ENCODE peak calls at places on chromosome 6, in four cellular contexts. N is kidney, D is mammary epithelial cell, C is HepG2. E is an unnamed sample.

GRCh38 chr6:92690997-92691599 is 728.3 kb downstream of the EPHA7 start:
- DNase-seq in N (no peak), D (no peak), C (no peak), E (no peak)

GRCh38 chr6:15327271-15327670 is 81.4 kb downstream of the JARID2 start:
- DNase-seq in D (no peak), C (no peak), N (no peak), E (no peak)

GRCh38 chr6:107683183-107683582 is 140.9 kb downstream of the SCML4 start:
- DNase-seq in D (no peak), C (no peak), N (no peak), E (no peak)

GRCh38 chr6:2876210-2877056 is 26.7 kb downstream of the SERPINB9 start:
- DNase-seq in N (peak; percentile 93), D (peak; percentile 90), C (peak; percentile 100), E (peak; percentile 91)

GRCh38 chr6:33591633-33592032 is 11.6 kb upstream of the BAK1 start:
- DNase-seq in D (no peak), C (no peak), N (no peak), E (no peak)

GRCh38 chr6:75934643-75935472 is 137.6 kb downstream of the IMPG1 start:
- DNase-seq in D (peak; percentile 57), C (peak; percentile 70), N (no peak), E (peak; percentile 74)

GRCh38 chr6:129490551-129491245 is 219.3 kb downstream of the ARHGAP18 start:
- DNase-seq in D (peak; percentile 94), C (peak; percentile 43), N (no peak), E (peak; percentile 90)

GRCh38 chr6:111800821-111801220 is 72.4 kb downstream of the FYN start:
- DNase-seq in N (no peak), D (no peak), C (no peak), E (no peak)

GRCh38 chr6:89037156-89037900 is 43.2 kb upstream of the PNRC1 start:
- DNase-seq in C (no peak), N (no peak), D (peak; percentile 57), E (no peak)

GRCh38 chr6:49565855-49566254 is 15.4 kb downstream of the C6orf141 start:
- DNase-seq in D (no peak), N (no peak), C (peak; percentile 46), E (peak; percentile 21)

GRCh38 chr6:131819507-131820228 is 11.8 kb downstream of the ENPP1 start:
- DNase-seq in N (no peak), D (peak; percentile 11), C (peak; percentile 25), E (no peak)

GRCh38 chr6:169216830-169217229 is 36.8 kb downstream of the THBS2 start:
- DNase-seq in D (no peak), C (no peak), N (peak; percentile 24), E (no peak)

GRCh38 chr6:112781236-112781635 is 434.1 kb downstream of the RFPL4B start:
- DNase-seq in D (peak; percentile 14), N (no peak), C (peak; percentile 5), E (no peak)

GRCh38 chr6:118933855-118934460 is 1.0 kb downstream of the MCM9 start:
- DNase-seq in C (no peak), D (no peak), N (no peak), E (no peak)

GRCh38 chr6:11229267-11230043 is 3.0 kb downstream of the NEDD9 start:
- DNase-seq in C (no peak), D (peak; percentile 69), N (peak; percentile 70), E (peak; percentile 29)

GRCh38 chr6:37170273-37171140 is 555 bp downstream of the PIM1 start:
- DNase-seq in N (peak; percentile 93), D (peak; percentile 38), C (no peak), E (peak; percentile 44)

GRCh38 chr6:106413722-106414121 is 53.2 kb downstream of the CRYBG1 start:
- DNase-seq in D (no peak), N (no peak), C (no peak), E (no peak)

GRCh38 chr6:136593748-136594490 is 43.7 kb upstream of the MAP7 start:
- DNase-seq in D (peak; percentile 98), C (peak; percentile 19), N (no peak), E (peak; percentile 88)

GRCh38 chr6:31351734-31352496 is 5.1 kb downstream of the HLA-B start:
- DNase-seq in C (no peak), D (no peak), N (no peak), E (no peak)

GRCh38 chr6:154613137-154613676 is 102.7 kb upstream of the CNKSR3 start:
- DNase-seq in N (no peak), C (no peak), D (peak; percentile 92), E (peak; percentile 60)

GRCh38 chr6:111737065-111737521 is 131.4 kb upstream of the TRAF3IP2 start:
- DNase-seq in C (peak; percentile 41), N (no peak), D (peak; percentile 72), E (peak; percentile 26)

GRCh38 chr6:158047120-158047518 is 65.5 kb downstream of the SYNJ2 start:
- DNase-seq in N (peak; percentile 29), C (no peak), D (no peak), E (no peak)

GRCh38 chr6:30005482-30005881 is 55.6 kb upstream of the POLR1H start:
- DNase-seq in D (no peak), N (no peak), C (peak; percentile 60), E (no peak)

GRCh38 chr6:20877008-20877937 is 343.0 kb downstream of the CDKAL1 start:
- DNase-seq in D (peak; percentile 98), C (peak; percentile 93), N (peak; percentile 82), E (peak; percentile 85)

GRCh38 chr6:108562503-108562993 is 1.8 kb downstream of the FOXO3 start:
- DNase-seq in N (peak; percentile 82), D (peak; percentile 90), C (peak; percentile 80), E (peak; percentile 86)

GRCh38 chr6:110768057-110768456 is 47.2 kb downstream of the CDK19 start:
- DNase-seq in N (no peak), C (no peak), D (no peak), E (no peak)

GRCh38 chr6:66675906-66676305 is 968.9 kb upstream of the EYS start:
- DNase-seq in N (no peak), D (no peak), C (no peak), E (no peak)

GRCh38 chr6:90701146-90701781 is 114.4 kb upstream of the MAP3K7 start:
- DNase-seq in N (no peak), D (no peak), C (no peak), E (no peak)

GRCh38 chr6:53119349-53119748 is 29.3 kb downstream of the GCM1 start:
- DNase-seq in D (no peak), N (no peak), C (peak; percentile 80), E (no peak)

GRCh38 chr6:139373154-139373927 is 1.1 kb downstream of the CITED2 start:
- DNase-seq in C (peak; percentile 50), N (peak; percentile 91), D (peak; percentile 63), E (peak; percentile 30)

GRCh38 chr6:139370047-139370706 is 4.3 kb downstream of the CITED2 start:
- DNase-seq in N (no peak), C (peak; percentile 95), D (peak; percentile 25), E (no peak)

GRCh38 chr6:139372326-139373153 is 1.9 kb downstream of the CITED2 start:
- DNase-seq in D (no peak), C (no peak), N (no peak), E (no peak)

GRCh38 chr6:139370707-139371345 is 3.6 kb downstream of the CITED2 start:
- DNase-seq in D (no peak), N (no peak), C (no peak), E (no peak)

DNA sequence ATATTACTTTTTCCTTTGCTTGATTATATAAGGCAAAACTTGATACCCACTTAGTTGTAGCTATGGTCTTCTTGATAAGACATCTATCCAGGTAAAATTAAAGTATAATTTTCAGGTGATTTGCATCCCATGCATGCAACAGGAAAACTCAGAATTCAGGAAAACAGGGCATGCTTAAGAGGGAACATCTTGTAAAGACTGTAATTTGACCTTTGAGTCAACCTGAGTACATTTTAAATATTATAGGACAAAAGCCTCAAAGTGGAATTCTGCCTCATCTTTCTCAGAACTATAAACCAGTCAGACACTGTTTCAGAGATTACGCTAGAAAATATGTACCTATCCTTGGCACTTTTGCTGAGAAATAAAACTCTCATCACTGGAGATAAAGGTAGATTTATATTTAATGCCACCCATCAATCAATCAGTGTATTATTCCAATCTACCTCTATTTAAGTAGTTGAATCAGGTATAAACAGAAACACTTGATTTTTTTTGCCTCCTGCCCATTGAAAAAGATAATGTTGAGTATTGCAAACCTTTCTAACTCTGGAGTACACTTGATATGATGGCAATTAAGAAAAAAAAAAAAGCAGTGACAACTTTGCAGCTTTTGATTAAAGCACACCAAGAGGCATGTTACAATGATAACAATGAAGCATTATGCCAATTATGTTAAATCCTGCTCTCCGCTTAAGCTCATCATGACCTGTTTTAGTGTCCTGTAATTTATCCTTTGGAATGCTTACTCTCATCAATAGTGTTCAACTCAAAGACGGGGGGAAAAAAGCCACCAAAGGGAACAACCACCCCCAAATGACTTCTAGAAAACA is 2.8 kb downstream of the CITED2 start:
- DNase-seq in N (no peak), C (no peak), D (no peak), E (no peak)
- H3K27ac ChIP-seq in N (peak overlapping the region; percentile 44), C (no peak overlapping the region), D (peak overlapping the region; percentile 21), E (no peak overlapping the region)

DNA sequence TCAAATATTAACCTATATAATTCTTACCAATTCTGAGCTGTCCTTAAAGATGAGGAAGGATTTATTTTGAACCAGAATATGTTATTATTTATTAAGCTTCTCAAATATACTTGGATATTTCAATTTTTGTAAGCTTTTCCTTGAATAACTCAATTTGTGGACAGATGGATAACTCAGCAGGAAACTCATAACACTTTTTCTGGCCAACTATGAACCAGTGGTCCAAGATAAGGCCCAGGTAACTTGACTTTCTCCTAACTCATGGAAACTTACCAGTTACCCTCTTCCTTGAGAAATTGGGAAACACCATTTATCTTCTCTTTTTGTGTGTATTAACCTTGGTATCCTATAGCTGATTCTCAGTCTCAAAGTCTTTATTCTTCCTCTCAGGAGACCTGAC is 427.5 kb upstream of the SYNCRIP start:
- DNase-seq in D (no peak), C (no peak), N (no peak), E (no peak)
- TF ChIP-seq CTCF in D (no peak), C (no peak), N (no peak), E (no peak)

GRCh38 chr6:70831427-70831826 is 125.4 kb downstream of the B3GAT2 start:
- DNase-seq in N (no peak), D (no peak), C (no peak), E (no peak)

GRCh38 chr6:70838907-70839285 is 118.0 kb downstream of the B3GAT2 start:
- DNase-seq in D (no peak), C (peak; percentile 8), N (no peak), E (no peak)

GRCh38 chr6:70839286-70840266 is 117.3 kb downstream of the B3GAT2 start:
- DNase-seq in N (no peak), C (peak; percentile 34), D (no peak), E (no peak)

DNA sequence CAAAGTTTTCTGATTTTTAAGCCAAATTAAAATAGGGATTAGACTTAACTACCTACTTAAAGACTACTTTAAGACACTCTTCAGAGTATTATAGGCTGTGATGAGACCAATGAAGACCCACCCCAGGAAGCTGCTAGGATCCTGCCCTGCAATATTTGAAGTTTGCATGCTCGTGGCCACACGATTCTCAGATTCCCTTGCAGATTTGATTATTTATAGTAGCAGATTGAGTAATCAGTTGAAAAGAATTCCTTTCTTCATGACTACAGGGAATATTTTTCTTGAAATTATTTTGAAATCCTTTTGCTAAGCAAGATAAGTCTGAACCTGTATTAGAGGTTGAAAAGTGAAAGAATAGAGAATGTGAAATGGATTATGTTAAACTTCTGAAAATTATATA is 122.3 kb downstream of the B3GAT2 start:
- DNase-seq in N (no peak), D (no peak), C (no peak), E (no peak)
- H3K27ac ChIP-seq in N (no peak overlapping the region), D (no peak overlapping the region), C (no peak overlapping the region), E (no peak overlapping the region)

GRCh38 chr6:125759184-125759902 is 9.9 kb downstream of the HEY2 start:
- DNase-seq in D (no peak), C (no peak), N (peak; percentile 71), E (no peak)
- TF ChIP-seq CTCF in D (no peak), C (peak; percentile 64), N (no peak), E (no peak)